ENCODE peak calls at places on chromosome 10, in six cellular contexts. One of them, this sample, is unnamed.

GRCh38 chr10:105611244-105611798 is 970.2 kb downstream of the SORCS3 start:
- DNase-seq in CD8-positive, alpha-beta T cell: no peak
- DNase-seq in effector CD8-positive, alpha-beta T cell: no peak
- DNase-seq in CD4-positive, alpha-beta T cell: no peak
- DNase-seq in stimulated activated CD8-positive, alpha-beta memory T cell treated with anti-CD3 and anti-CD28 coated beads, Interleukin-2, amount 100 ng/mL, for 1 hour: no peak
- DNase-seq in activated CD8-positive, alpha-beta memory T cell treated with anti-CD3 and anti-CD28 coated beads, Interleukin-2, amount 50 U/mL, for 48 hours: no peak
- DNase-seq in this sample: no peak

GRCh38 chr10:117362313-117362712 is 12.9 kb downstream of the PDZD8 start:
- DNase-seq in CD8-positive, alpha-beta T cell: no peak
- DNase-seq in effector CD8-positive, alpha-beta T cell: no peak
- DNase-seq in CD4-positive, alpha-beta T cell: no peak
- DNase-seq in stimulated activated CD8-positive, alpha-beta memory T cell treated with anti-CD3 and anti-CD28 coated beads, Interleukin-2, amount 100 ng/mL, for 1 hour: no peak
- DNase-seq in activated CD8-positive, alpha-beta memory T cell treated with anti-CD3 and anti-CD28 coated beads, Interleukin-2, amount 50 U/mL, for 48 hours: no peak
- DNase-seq in this sample: no peak

GRCh38 chr10:43644252-43644651 is 4.4 kb downstream of the ZNF32 start:
- DNase-seq in CD8-positive, alpha-beta T cell: no peak
- DNase-seq in effector CD8-positive, alpha-beta T cell: no peak
- DNase-seq in CD4-positive, alpha-beta T cell: no peak
- DNase-seq in stimulated activated CD8-positive, alpha-beta memory T cell treated with anti-CD3 and anti-CD28 coated beads, Interleukin-2, amount 100 ng/mL, for 1 hour: no peak
- DNase-seq in activated CD8-positive, alpha-beta memory T cell treated with anti-CD3 and anti-CD28 coated beads, Interleukin-2, amount 50 U/mL, for 48 hours: no peak
- DNase-seq in this sample: no peak

GRCh38 chr10:4780782-4781181 is 45.2 kb upstream of the AKR1E2 start:
- DNase-seq in CD8-positive, alpha-beta T cell: no peak
- DNase-seq in effector CD8-positive, alpha-beta T cell: no peak
- DNase-seq in CD4-positive, alpha-beta T cell: no peak
- DNase-seq in stimulated activated CD8-positive, alpha-beta memory T cell treated with anti-CD3 and anti-CD28 coated beads, Interleukin-2, amount 100 ng/mL, for 1 hour: no peak
- DNase-seq in activated CD8-positive, alpha-beta memory T cell treated with anti-CD3 and anti-CD28 coated beads, Interleukin-2, amount 50 U/mL, for 48 hours: no peak
- DNase-seq in this sample: no peak

GRCh38 chr10:12193193-12193592 is 2.5 kb downstream of the NUDT5 start:
- DNase-seq in CD8-positive, alpha-beta T cell: no peak
- DNase-seq in effector CD8-positive, alpha-beta T cell: no peak
- DNase-seq in CD4-positive, alpha-beta T cell: no peak
- DNase-seq in stimulated activated CD8-positive, alpha-beta memory T cell treated with anti-CD3 and anti-CD28 coated beads, Interleukin-2, amount 100 ng/mL, for 1 hour: no peak
- DNase-seq in activated CD8-positive, alpha-beta memory T cell treated with anti-CD3 and anti-CD28 coated beads, Interleukin-2, amount 50 U/mL, for 48 hours: no peak
- DNase-seq in this sample: no peak

GRCh38 chr10:49700997-49701396 is 21.5 kb downstream of the C10orf53 start:
- DNase-seq in CD8-positive, alpha-beta T cell: no peak
- DNase-seq in effector CD8-positive, alpha-beta T cell: no peak
- DNase-seq in CD4-positive, alpha-beta T cell: no peak
- DNase-seq in stimulated activated CD8-positive, alpha-beta memory T cell treated with anti-CD3 and anti-CD28 coated beads, Interleukin-2, amount 100 ng/mL, for 1 hour: no peak
- DNase-seq in activated CD8-positive, alpha-beta memory T cell treated with anti-CD3 and anti-CD28 coated beads, Interleukin-2, amount 50 U/mL, for 48 hours: no peak
- DNase-seq in this sample: no peak

GRCh38 chr10:92970301-92971070 is 90.1 kb upstream of the CYP26C1 start:
- DNase-seq in CD8-positive, alpha-beta T cell: no peak
- DNase-seq in effector CD8-positive, alpha-beta T cell: no peak
- DNase-seq in CD4-positive, alpha-beta T cell: no peak
- DNase-seq in stimulated activated CD8-positive, alpha-beta memory T cell treated with anti-CD3 and anti-CD28 coated beads, Interleukin-2, amount 100 ng/mL, for 1 hour: no peak
- DNase-seq in activated CD8-positive, alpha-beta memory T cell treated with anti-CD3 and anti-CD28 coated beads, Interleukin-2, amount 50 U/mL, for 48 hours: no peak
- DNase-seq in this sample: no peak

GRCh38 chr10:90418869-90419652 is 438.8 kb downstream of the HTR7 start:
- DNase-seq in CD8-positive, alpha-beta T cell: no peak
- DNase-seq in effector CD8-positive, alpha-beta T cell: no peak
- DNase-seq in CD4-positive, alpha-beta T cell: no peak
- DNase-seq in stimulated activated CD8-positive, alpha-beta memory T cell treated with anti-CD3 and anti-CD28 coated beads, Interleukin-2, amount 100 ng/mL, for 1 hour: no peak
- DNase-seq in activated CD8-positive, alpha-beta memory T cell treated with anti-CD3 and anti-CD28 coated beads, Interleukin-2, amount 50 U/mL, for 48 hours: no peak
- DNase-seq in this sample: no peak

GRCh38 chr10:96222441-96222840 is 48.9 kb downstream of the BLNK start:
- DNase-seq in CD8-positive, alpha-beta T cell: no peak
- DNase-seq in effector CD8-positive, alpha-beta T cell: no peak
- DNase-seq in CD4-positive, alpha-beta T cell: no peak
- DNase-seq in stimulated activated CD8-positive, alpha-beta memory T cell treated with anti-CD3 and anti-CD28 coated beads, Interleukin-2, amount 100 ng/mL, for 1 hour: no peak
- DNase-seq in activated CD8-positive, alpha-beta memory T cell treated with anti-CD3 and anti-CD28 coated beads, Interleukin-2, amount 50 U/mL, for 48 hours: no peak
- DNase-seq in this sample: no peak

GRCh38 chr10:12766222-12766621 is 235.3 kb downstream of the CCDC3 start:
- DNase-seq in CD8-positive, alpha-beta T cell: no peak
- DNase-seq in effector CD8-positive, alpha-beta T cell: no peak
- DNase-seq in CD4-positive, alpha-beta T cell: no peak
- DNase-seq in stimulated activated CD8-positive, alpha-beta memory T cell treated with anti-CD3 and anti-CD28 coated beads, Interleukin-2, amount 100 ng/mL, for 1 hour: no peak
- DNase-seq in activated CD8-positive, alpha-beta memory T cell treated with anti-CD3 and anti-CD28 coated beads, Interleukin-2, amount 50 U/mL, for 48 hours: no peak
- DNase-seq in this sample: no peak

GRCh38 chr10:6445671-6446278 is 134.3 kb downstream of the PRKCQ start:
- DNase-seq in CD8-positive, alpha-beta T cell: peak; percentile 58
- DNase-seq in effector CD8-positive, alpha-beta T cell: peak; percentile 19
- DNase-seq in CD4-positive, alpha-beta T cell: peak; percentile 62
- DNase-seq in stimulated activated CD8-positive, alpha-beta memory T cell treated with anti-CD3 and anti-CD28 coated beads, Interleukin-2, amount 100 ng/mL, for 1 hour: peak; percentile 42
- DNase-seq in activated CD8-positive, alpha-beta memory T cell treated with anti-CD3 and anti-CD28 coated beads, Interleukin-2, amount 50 U/mL, for 48 hours: peak; percentile 67
- DNase-seq in this sample: peak; percentile 39

GRCh38 chr10:99619851-99620712 is at the start of gene SLC25A28:
- DNase-seq in CD8-positive, alpha-beta T cell: peak; percentile 96
- DNase-seq in effector CD8-positive, alpha-beta T cell: peak; percentile 96
- DNase-seq in CD4-positive, alpha-beta T cell: peak; percentile 85
- DNase-seq in stimulated activated CD8-positive, alpha-beta memory T cell treated with anti-CD3 and anti-CD28 coated beads, Interleukin-2, amount 100 ng/mL, for 1 hour: peak; percentile 80
- DNase-seq in activated CD8-positive, alpha-beta memory T cell treated with anti-CD3 and anti-CD28 coated beads, Interleukin-2, amount 50 U/mL, for 48 hours: peak; percentile 91
- DNase-seq in this sample: peak; percentile 87

GRCh38 chr10:73589538-73590126 is 1.5 kb downstream of the USP54 start:
- DNase-seq in CD8-positive, alpha-beta T cell: no peak
- DNase-seq in effector CD8-positive, alpha-beta T cell: no peak
- DNase-seq in CD4-positive, alpha-beta T cell: no peak
- DNase-seq in stimulated activated CD8-positive, alpha-beta memory T cell treated with anti-CD3 and anti-CD28 coated beads, Interleukin-2, amount 100 ng/mL, for 1 hour: no peak
- DNase-seq in activated CD8-positive, alpha-beta memory T cell treated with anti-CD3 and anti-CD28 coated beads, Interleukin-2, amount 50 U/mL, for 48 hours: no peak
- DNase-seq in this sample: no peak

GRCh38 chr10:8054243-8054497 is 318 bp upstream of the GATA3 start:
- DNase-seq in CD8-positive, alpha-beta T cell: no peak
- DNase-seq in effector CD8-positive, alpha-beta T cell: no peak
- DNase-seq in CD4-positive, alpha-beta T cell: no peak
- DNase-seq in stimulated activated CD8-positive, alpha-beta memory T cell treated with anti-CD3 and anti-CD28 coated beads, Interleukin-2, amount 100 ng/mL, for 1 hour: no peak
- DNase-seq in activated CD8-positive, alpha-beta memory T cell treated with anti-CD3 and anti-CD28 coated beads, Interleukin-2, amount 50 U/mL, for 48 hours: no peak
- DNase-seq in this sample: no peak

GRCh38 chr10:79013406-79013805 is 55.4 kb upstream of the ZMIZ1 start:
- DNase-seq in CD8-positive, alpha-beta T cell: no peak
- DNase-seq in effector CD8-positive, alpha-beta T cell: no peak
- DNase-seq in CD4-positive, alpha-beta T cell: no peak
- DNase-seq in stimulated activated CD8-positive, alpha-beta memory T cell treated with anti-CD3 and anti-CD28 coated beads, Interleukin-2, amount 100 ng/mL, for 1 hour: no peak
- DNase-seq in activated CD8-positive, alpha-beta memory T cell treated with anti-CD3 and anti-CD28 coated beads, Interleukin-2, amount 50 U/mL, for 48 hours: no peak
- DNase-seq in this sample: no peak

GRCh38 chr10:133276435-133277201 is at the start of gene ADAM8:
- DNase-seq in CD8-positive, alpha-beta T cell: peak; percentile 52
- DNase-seq in effector CD8-positive, alpha-beta T cell: peak; percentile 47
- DNase-seq in CD4-positive, alpha-beta T cell: peak; percentile 62
- DNase-seq in stimulated activated CD8-positive, alpha-beta memory T cell treated with anti-CD3 and anti-CD28 coated beads, Interleukin-2, amount 100 ng/mL, for 1 hour: no peak
- DNase-seq in activated CD8-positive, alpha-beta memory T cell treated with anti-CD3 and anti-CD28 coated beads, Interleukin-2, amount 50 U/mL, for 48 hours: peak; percentile 87
- DNase-seq in this sample: peak; percentile 63

GRCh38 chr10:26960308-26960707 is 99.5 kb upstream of the ABI1 start:
- DNase-seq in CD8-positive, alpha-beta T cell: no peak
- DNase-seq in effector CD8-positive, alpha-beta T cell: no peak
- DNase-seq in CD4-positive, alpha-beta T cell: no peak
- DNase-seq in stimulated activated CD8-positive, alpha-beta memory T cell treated with anti-CD3 and anti-CD28 coated beads, Interleukin-2, amount 100 ng/mL, for 1 hour: no peak
- DNase-seq in activated CD8-positive, alpha-beta memory T cell treated with anti-CD3 and anti-CD28 coated beads, Interleukin-2, amount 50 U/mL, for 48 hours: no peak
- DNase-seq in this sample: no peak

GRCh38 chr10:90087197-90088007 is 386.0 kb downstream of the KIF20B start:
- DNase-seq in CD8-positive, alpha-beta T cell: no peak
- DNase-seq in effector CD8-positive, alpha-beta T cell: no peak
- DNase-seq in CD4-positive, alpha-beta T cell: no peak
- DNase-seq in stimulated activated CD8-positive, alpha-beta memory T cell treated with anti-CD3 and anti-CD28 coated beads, Interleukin-2, amount 100 ng/mL, for 1 hour: no peak
- DNase-seq in activated CD8-positive, alpha-beta memory T cell treated with anti-CD3 and anti-CD28 coated beads, Interleukin-2, amount 50 U/mL, for 48 hours: no peak
- DNase-seq in this sample: no peak

GRCh38 chr10:133378251-133379096 is 588 bp upstream of the PAOX start:
- DNase-seq in CD8-positive, alpha-beta T cell: peak; percentile 58
- DNase-seq in effector CD8-positive, alpha-beta T cell: peak; percentile 36
- DNase-seq in CD4-positive, alpha-beta T cell: peak; percentile 43
- DNase-seq in stimulated activated CD8-positive, alpha-beta memory T cell treated with anti-CD3 and anti-CD28 coated beads, Interleukin-2, amount 100 ng/mL, for 1 hour: no peak
- DNase-seq in activated CD8-positive, alpha-beta memory T cell treated with anti-CD3 and anti-CD28 coated beads, Interleukin-2, amount 50 U/mL, for 48 hours: peak; percentile 83
- DNase-seq in this sample: peak; percentile 41

GRCh38 chr10:113187066-113187777 is 237.2 kb downstream of the TCF7L2 start:
- DNase-seq in CD8-positive, alpha-beta T cell: no peak
- DNase-seq in effector CD8-positive, alpha-beta T cell: no peak
- DNase-seq in CD4-positive, alpha-beta T cell: no peak
- DNase-seq in stimulated activated CD8-positive, alpha-beta memory T cell treated with anti-CD3 and anti-CD28 coated beads, Interleukin-2, amount 100 ng/mL, for 1 hour: no peak
- DNase-seq in activated CD8-positive, alpha-beta memory T cell treated with anti-CD3 and anti-CD28 coated beads, Interleukin-2, amount 50 U/mL, for 48 hours: no peak
- DNase-seq in this sample: no peak

GRCh38 chr10:28254290-28254985 is 48.4 kb downstream of the MPP7 start:
- DNase-seq in CD8-positive, alpha-beta T cell: no peak
- DNase-seq in effector CD8-positive, alpha-beta T cell: no peak
- DNase-seq in CD4-positive, alpha-beta T cell: no peak
- DNase-seq in stimulated activated CD8-positive, alpha-beta memory T cell treated with anti-CD3 and anti-CD28 coated beads, Interleukin-2, amount 100 ng/mL, for 1 hour: no peak
- DNase-seq in activated CD8-positive, alpha-beta memory T cell treated with anti-CD3 and anti-CD28 coated beads, Interleukin-2, amount 50 U/mL, for 48 hours: no peak
- DNase-seq in this sample: no peak

GRCh38 chr10:109883859-109884771 is 39.2 kb downstream of the XPNPEP1 start:
- DNase-seq in CD8-positive, alpha-beta T cell: peak; percentile 51
- DNase-seq in effector CD8-positive, alpha-beta T cell: peak; percentile 5
- DNase-seq in CD4-positive, alpha-beta T cell: peak; percentile 52
- DNase-seq in stimulated activated CD8-positive, alpha-beta memory T cell treated with anti-CD3 and anti-CD28 coated beads, Interleukin-2, amount 100 ng/mL, for 1 hour: peak; percentile 12
- DNase-seq in activated CD8-positive, alpha-beta memory T cell treated with anti-CD3 and anti-CD28 coated beads, Interleukin-2, amount 50 U/mL, for 48 hours: peak; percentile 79
- DNase-seq in this sample: peak; percentile 39

GRCh38 chr10:132101529-132101928 is 35.8 kb downstream of the JAKMIP3 start:
- DNase-seq in CD8-positive, alpha-beta T cell: no peak
- DNase-seq in effector CD8-positive, alpha-beta T cell: no peak
- DNase-seq in CD4-positive, alpha-beta T cell: no peak
- DNase-seq in stimulated activated CD8-positive, alpha-beta memory T cell treated with anti-CD3 and anti-CD28 coated beads, Interleukin-2, amount 100 ng/mL, for 1 hour: no peak
- DNase-seq in activated CD8-positive, alpha-beta memory T cell treated with anti-CD3 and anti-CD28 coated beads, Interleukin-2, amount 50 U/mL, for 48 hours: peak; percentile 47
- DNase-seq in this sample: no peak

GRCh38 chr10:60942604-60943269 is 1.2 kb downstream of the RHOBTB1 start:
- DNase-seq in CD8-positive, alpha-beta T cell: peak; percentile 22
- DNase-seq in effector CD8-positive, alpha-beta T cell: no peak
- DNase-seq in CD4-positive, alpha-beta T cell: no peak
- DNase-seq in stimulated activated CD8-positive, alpha-beta memory T cell treated with anti-CD3 and anti-CD28 coated beads, Interleukin-2, amount 100 ng/mL, for 1 hour: no peak
- DNase-seq in activated CD8-positive, alpha-beta memory T cell treated with anti-CD3 and anti-CD28 coated beads, Interleukin-2, amount 50 U/mL, for 48 hours: peak; percentile 50
- DNase-seq in this sample: no peak

This sample was measured in activated T-helper 1 cell treated with Interleukin-2 at 50 U/mL for 16 hours.